ENCODE peak calls at places on chromosomes 3 and 15, in five cellular contexts. M is NCI-H82, X is dermis blood vessel endothelial cell, W is right cardiac atrium, E is cardiac fibroblast. U is an unnamed sample.

GRCh38 chr3:56157693-56158092 is 310.6 kb downstream of the ERC2 start:
- DNase-seq in M (no peak), X (no peak), W (peak), E (peak), U (no peak)

GRCh38 chr3:24830230-24831152 is 335.8 kb upstream of the THRB start:
- DNase-seq in M (peak), X (no peak), W (peak), E (no peak), U (no peak)

GRCh38 chr3:42526616-42527367 is 24.3 kb downstream of the VIPR1 start:
- DNase-seq in M (peak), X (no peak), W (no peak), E (no peak), U (no peak)

GRCh38 chr3:71997066-71997653 is 212.2 kb upstream of the PROK2 start:
- DNase-seq in M (no peak), X (no peak), W (no peak), E (peak), U (no peak)

GRCh38 chr3:30308131-30308530 is 298.3 kb upstream of the TGFBR2 start:
- DNase-seq in M (no peak), X (no peak), W (no peak), E (peak), U (no peak)

GRCh38 chr15:73949496-73949895 is 23.2 kb downstream of the LOXL1 start:
- DNase-seq in M (no peak), X (no peak), W (no peak), E (no peak), U (no peak)

GRCh38 chr15:38714309-38715072 is 149.9 kb upstream of the RASGRP1 start:
- DNase-seq in M (no peak), X (peak), W (no peak), E (peak), U (no peak)

GRCh38 chr15:58452775-58453174 is 21.0 kb downstream of the LIPC start:
- DNase-seq in M (no peak), X (no peak), W (no peak), E (no peak), U (no peak)

GRCh38 chr3:111932962-111933361 is 45.9 kb upstream of the ABHD10 start:
- DNase-seq in M (no peak), X (peak), W (no peak), E (no peak), U (no peak)

GRCh38 chr15:61921093-61921492 is 139.2 kb downstream of the VPS13C start:
- DNase-seq in M (no peak), X (peak), W (no peak), E (peak), U (no peak)

GRCh38 chr3:169337541-169337940 is 326.0 kb downstream of the MECOM start:
- DNase-seq in M (no peak), X (peak), W (no peak), E (no peak), U (no peak)

GRCh38 chr15:90020041-90020735 is 19.1 kb downstream of the ZNF710 start:
- DNase-seq in M (no peak), X (peak), W (peak), E (no peak), U (peak)